ENCODE peak calls at places on chromosomes 5 and 9, in ten cellular contexts. One of them, this sample, is unnamed.

GRCh38 chr9:93670208-93671029 is 94.0 kb downstream of the PHF2 start:
- DNase-seq in endothelial cell: peak
- DNase-seq in GM23338: no peak
- DNase-seq in A549: no peak
- DNase-seq in AG10803: peak
- DNase-seq in left ventricle myocardium inferior: peak
- DNase-seq in astrocyte: no peak
- DNase-seq in WTC11: peak
- DNase-seq in glutamatergic neuron: peak
- DNase-seq in dorsolateral prefrontal cortex: peak
- DNase-seq in this sample: peak

GRCh38 chr5:123105882-123106281 is 16.8 kb downstream of the PRDM6 start:
- DNase-seq in endothelial cell: no peak
- DNase-seq in GM23338: no peak
- DNase-seq in A549: no peak
- DNase-seq in AG10803: no peak
- DNase-seq in left ventricle myocardium inferior: no peak
- DNase-seq in astrocyte: no peak
- DNase-seq in WTC11: no peak
- DNase-seq in glutamatergic neuron: no peak
- DNase-seq in dorsolateral prefrontal cortex: no peak
- DNase-seq in this sample: no peak

GRCh38 chr9:97906236-97906831 is 16.0 kb downstream of the TRMO start:
- DNase-seq in endothelial cell: no peak
- DNase-seq in GM23338: no peak
- DNase-seq in A549: no peak
- DNase-seq in AG10803: peak
- DNase-seq in left ventricle myocardium inferior: peak
- DNase-seq in astrocyte: no peak
- DNase-seq in WTC11: no peak
- DNase-seq in glutamatergic neuron: no peak
- DNase-seq in dorsolateral prefrontal cortex: no peak
- DNase-seq in this sample: no peak

GRCh38 chr9:123866497-123866896 is 63.4 kb downstream of the DENND1A start:
- DNase-seq in endothelial cell: no peak
- DNase-seq in GM23338: no peak
- DNase-seq in A549: no peak
- DNase-seq in AG10803: peak
- DNase-seq in left ventricle myocardium inferior: no peak
- DNase-seq in astrocyte: peak
- DNase-seq in WTC11: no peak
- DNase-seq in glutamatergic neuron: no peak
- DNase-seq in dorsolateral prefrontal cortex: no peak
- DNase-seq in this sample: no peak

GRCh38 chr9:127075592-127076380 is 46.6 kb downstream of the ANGPTL2 start:
- DNase-seq in endothelial cell: no peak
- DNase-seq in GM23338: peak
- DNase-seq in A549: no peak
- DNase-seq in AG10803: no peak
- DNase-seq in left ventricle myocardium inferior: no peak
- DNase-seq in astrocyte: no peak
- DNase-seq in WTC11: no peak
- DNase-seq in glutamatergic neuron: no peak
- DNase-seq in dorsolateral prefrontal cortex: no peak
- DNase-seq in this sample: no peak

GRCh38 chr5:25754895-25755294 is 1110.1 kb upstream of the CDH10 start:
- DNase-seq in endothelial cell: no peak
- DNase-seq in GM23338: peak
- DNase-seq in A549: no peak
- DNase-seq in AG10803: no peak
- DNase-seq in left ventricle myocardium inferior: no peak
- DNase-seq in astrocyte: no peak
- DNase-seq in WTC11: no peak
- DNase-seq in glutamatergic neuron: no peak
- DNase-seq in dorsolateral prefrontal cortex: no peak
- DNase-seq in this sample: no peak

GRCh38 chr5:172133359-172134029 is 54.5 kb downstream of the STK10 start:
- DNase-seq in endothelial cell: no peak
- DNase-seq in GM23338: no peak
- DNase-seq in A549: no peak
- DNase-seq in AG10803: peak
- DNase-seq in left ventricle myocardium inferior: no peak
- DNase-seq in astrocyte: peak
- DNase-seq in WTC11: no peak
- DNase-seq in glutamatergic neuron: no peak
- DNase-seq in dorsolateral prefrontal cortex: no peak
- DNase-seq in this sample: peak

GRCh38 chr5:110070836-110071235 is 381.1 kb downstream of the MAN2A1 start:
- DNase-seq in endothelial cell: no peak
- DNase-seq in GM23338: no peak
- DNase-seq in A549: no peak
- DNase-seq in AG10803: no peak
- DNase-seq in left ventricle myocardium inferior: no peak
- DNase-seq in astrocyte: no peak
- DNase-seq in WTC11: no peak
- DNase-seq in glutamatergic neuron: no peak
- DNase-seq in dorsolateral prefrontal cortex: no peak
- DNase-seq in this sample: no peak

GRCh38 chr5:57172466-57172961 is 1.3 kb upstream of the GPBP1 start:
- DNase-seq in endothelial cell: no peak
- DNase-seq in GM23338: no peak
- DNase-seq in A549: no peak
- DNase-seq in AG10803: no peak
- DNase-seq in left ventricle myocardium inferior: no peak
- DNase-seq in astrocyte: no peak
- DNase-seq in WTC11: no peak
- DNase-seq in glutamatergic neuron: no peak
- DNase-seq in dorsolateral prefrontal cortex: no peak
- DNase-seq in this sample: no peak

GRCh38 chr5:54785729-54786548 is 199.5 kb downstream of the ESM1 start:
- DNase-seq in endothelial cell: no peak
- DNase-seq in GM23338: no peak
- DNase-seq in A549: no peak
- DNase-seq in AG10803: peak
- DNase-seq in left ventricle myocardium inferior: peak
- DNase-seq in astrocyte: peak
- DNase-seq in WTC11: no peak
- DNase-seq in glutamatergic neuron: no peak
- DNase-seq in dorsolateral prefrontal cortex: peak
- DNase-seq in this sample: no peak

GRCh38 chr9:110638381-110638954 is 30.1 kb upstream of the MUSK start:
- DNase-seq in endothelial cell: no peak
- DNase-seq in GM23338: peak
- DNase-seq in A549: no peak
- DNase-seq in AG10803: peak
- DNase-seq in left ventricle myocardium inferior: no peak
- DNase-seq in astrocyte: no peak
- DNase-seq in WTC11: no peak
- DNase-seq in glutamatergic neuron: no peak
- DNase-seq in dorsolateral prefrontal cortex: no peak
- DNase-seq in this sample: peak

GRCh38 chr9:120439147-120439546 is 140.8 kb downstream of the CDK5RAP2 start:
- DNase-seq in endothelial cell: peak
- DNase-seq in GM23338: peak
- DNase-seq in A549: peak
- DNase-seq in AG10803: peak
- DNase-seq in left ventricle myocardium inferior: no peak
- DNase-seq in astrocyte: no peak
- DNase-seq in WTC11: peak
- DNase-seq in glutamatergic neuron: peak
- DNase-seq in dorsolateral prefrontal cortex: no peak
- DNase-seq in this sample: peak

GRCh38 chr5:62934319-62934718 is 355.7 kb downstream of the LRRC70 start:
- DNase-seq in endothelial cell: no peak
- DNase-seq in GM23338: no peak
- DNase-seq in A549: no peak
- DNase-seq in AG10803: no peak
- DNase-seq in left ventricle myocardium inferior: no peak
- DNase-seq in astrocyte: no peak
- DNase-seq in WTC11: no peak
- DNase-seq in glutamatergic neuron: no peak
- DNase-seq in dorsolateral prefrontal cortex: no peak
- DNase-seq in this sample: no peak

GRCh38 chr9:68740561-68740960 is 35.5 kb downstream of the PIP5K1B start:
- DNase-seq in endothelial cell: no peak
- DNase-seq in GM23338: no peak
- DNase-seq in A549: no peak
- DNase-seq in AG10803: no peak
- DNase-seq in left ventricle myocardium inferior: no peak
- DNase-seq in astrocyte: no peak
- DNase-seq in WTC11: no peak
- DNase-seq in glutamatergic neuron: no peak
- DNase-seq in dorsolateral prefrontal cortex: no peak
- DNase-seq in this sample: no peak

GRCh38 chr9:123324767-123325183 is 31.2 kb upstream of the CRB2 start:
- DNase-seq in endothelial cell: no peak
- DNase-seq in GM23338: no peak
- DNase-seq in A549: no peak
- DNase-seq in AG10803: no peak
- DNase-seq in left ventricle myocardium inferior: no peak
- DNase-seq in astrocyte: no peak
- DNase-seq in WTC11: no peak
- DNase-seq in glutamatergic neuron: no peak
- DNase-seq in dorsolateral prefrontal cortex: no peak
- DNase-seq in this sample: no peak

DNA sequence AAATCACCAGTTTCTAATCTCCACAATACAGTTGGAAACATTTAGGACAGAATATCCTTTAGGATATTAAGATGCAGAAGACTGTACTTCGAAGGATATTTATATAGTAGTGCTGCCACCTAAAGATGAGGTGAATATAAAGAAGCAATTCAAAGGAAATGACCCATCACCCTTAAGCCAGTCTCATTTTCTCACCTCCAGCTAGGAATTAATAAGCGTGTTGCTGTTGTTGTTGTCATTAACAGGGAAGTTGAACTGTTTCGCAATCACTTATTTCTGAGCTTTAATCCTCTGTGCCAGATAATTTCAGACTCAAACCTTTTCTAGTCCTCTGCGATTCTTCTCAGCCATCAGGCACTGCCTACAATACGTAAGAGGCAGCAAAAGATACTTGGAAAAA is 7.8 kb upstream of the PURA start:
- DNase-seq in endothelial cell: no peak
- DNase-seq in GM23338: no peak
- DNase-seq in A549: no peak
- DNase-seq in AG10803: no peak
- DNase-seq in left ventricle myocardium inferior: no peak
- DNase-seq in astrocyte: no peak
- DNase-seq in WTC11: no peak
- DNase-seq in glutamatergic neuron: no peak
- DNase-seq in dorsolateral prefrontal cortex: no peak
- DNase-seq in this sample: no peak
- TF ChIP-seq CTCF in endothelial cell: no peak
- TF ChIP-seq CTCF in GM23338: no peak
- TF ChIP-seq CTCF in A549: no peak
- TF ChIP-seq CTCF in AG10803: no peak
- TF ChIP-seq CTCF in left ventricle myocardium inferior: no peak
- TF ChIP-seq CTCF in astrocyte: no peak
- TF ChIP-seq CTCF in WTC11: no peak
- TF ChIP-seq CTCF in glutamatergic neuron: no peak
- TF ChIP-seq CTCF in dorsolateral prefrontal cortex: no peak
- TF ChIP-seq CTCF in this sample: no peak

GRCh38 chr5:92676120-92676838 is 904.7 kb downstream of the NR2F1-AS1 start:
- DNase-seq in endothelial cell: no peak
- DNase-seq in GM23338: peak
- DNase-seq in A549: no peak
- DNase-seq in AG10803: no peak
- DNase-seq in left ventricle myocardium inferior: no peak
- DNase-seq in astrocyte: no peak
- DNase-seq in WTC11: no peak
- DNase-seq in glutamatergic neuron: no peak
- DNase-seq in dorsolateral prefrontal cortex: no peak
- DNase-seq in this sample: no peak

GRCh38 chr5:92676839-92677197 is 904.2 kb downstream of the NR2F1-AS1 start:
- DNase-seq in endothelial cell: no peak
- DNase-seq in GM23338: no peak
- DNase-seq in A549: no peak
- DNase-seq in AG10803: no peak
- DNase-seq in left ventricle myocardium inferior: no peak
- DNase-seq in astrocyte: no peak
- DNase-seq in WTC11: no peak
- DNase-seq in glutamatergic neuron: no peak
- DNase-seq in dorsolateral prefrontal cortex: no peak
- DNase-seq in this sample: no peak

GRCh38 chr5:92674322-92674721 is 906.7 kb downstream of the NR2F1-AS1 start:
- DNase-seq in endothelial cell: no peak
- DNase-seq in GM23338: peak
- DNase-seq in A549: no peak
- DNase-seq in AG10803: no peak
- DNase-seq in left ventricle myocardium inferior: no peak
- DNase-seq in astrocyte: no peak
- DNase-seq in WTC11: no peak
- DNase-seq in glutamatergic neuron: no peak
- DNase-seq in dorsolateral prefrontal cortex: no peak
- DNase-seq in this sample: no peak

GRCh38 chr5:92678576-92679105 is 902.4 kb downstream of the NR2F1-AS1 start:
- DNase-seq in endothelial cell: no peak
- DNase-seq in GM23338: peak
- DNase-seq in A549: no peak
- DNase-seq in AG10803: no peak
- DNase-seq in left ventricle myocardium inferior: no peak
- DNase-seq in astrocyte: no peak
- DNase-seq in WTC11: no peak
- DNase-seq in glutamatergic neuron: no peak
- DNase-seq in dorsolateral prefrontal cortex: no peak
- DNase-seq in this sample: no peak
- TF ChIP-seq CTCF in endothelial cell: no peak
- TF ChIP-seq CTCF in GM23338: peak
- TF ChIP-seq CTCF in A549: peak
- TF ChIP-seq CTCF in AG10803: peak
- TF ChIP-seq CTCF in left ventricle myocardium inferior: peak
- TF ChIP-seq CTCF in astrocyte: no peak
- TF ChIP-seq CTCF in WTC11: no peak
- TF ChIP-seq CTCF in glutamatergic neuron: no peak
- TF ChIP-seq CTCF in dorsolateral prefrontal cortex: peak
- TF ChIP-seq CTCF in this sample: peak

DNA sequence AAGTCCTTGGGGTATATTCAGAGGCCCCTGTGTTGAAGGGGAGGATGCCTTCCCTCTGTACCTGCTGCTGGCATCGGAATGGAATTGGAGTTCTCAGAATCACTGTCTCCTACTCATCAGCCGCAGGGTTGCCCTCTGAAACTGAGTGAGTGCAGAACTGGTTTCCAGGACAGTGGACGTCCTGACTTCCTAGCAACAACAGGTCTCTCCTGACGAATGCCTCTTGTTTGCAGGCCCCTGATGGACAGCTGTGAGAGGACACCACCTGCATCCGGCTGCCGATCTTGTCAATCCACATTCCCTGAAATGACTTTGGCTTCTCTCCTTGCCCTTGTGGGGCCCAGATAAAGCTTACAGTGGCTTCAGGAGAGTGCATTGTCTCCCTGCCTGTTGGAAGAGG is 274.5 kb downstream of the NSG2 start:
- DNase-seq in endothelial cell: no peak
- DNase-seq in GM23338: peak
- DNase-seq in A549: no peak
- DNase-seq in AG10803: no peak
- DNase-seq in left ventricle myocardium inferior: no peak
- DNase-seq in astrocyte: no peak
- DNase-seq in WTC11: no peak
- DNase-seq in glutamatergic neuron: no peak
- DNase-seq in dorsolateral prefrontal cortex: no peak
- DNase-seq in this sample: no peak
- TF ChIP-seq CTCF in endothelial cell: no peak
- TF ChIP-seq CTCF in GM23338: no peak
- TF ChIP-seq CTCF in A549: no peak
- TF ChIP-seq CTCF in AG10803: no peak
- TF ChIP-seq CTCF in left ventricle myocardium inferior: no peak
- TF ChIP-seq CTCF in astrocyte: no peak
- TF ChIP-seq CTCF in WTC11: no peak
- TF ChIP-seq CTCF in glutamatergic neuron: no peak
- TF ChIP-seq CTCF in dorsolateral prefrontal cortex: no peak
- TF ChIP-seq CTCF in this sample: no peak

GRCh38 chr9:82961504-82962125 is 101.3 kb downstream of the RASEF start:
- DNase-seq in endothelial cell: peak
- DNase-seq in GM23338: peak
- DNase-seq in A549: peak
- DNase-seq in AG10803: peak
- DNase-seq in left ventricle myocardium inferior: peak
- DNase-seq in astrocyte: peak
- DNase-seq in WTC11: peak
- DNase-seq in glutamatergic neuron: peak
- DNase-seq in dorsolateral prefrontal cortex: peak
- DNase-seq in this sample: peak
- TF ChIP-seq CTCF in endothelial cell: peak
- TF ChIP-seq CTCF in GM23338: peak
- TF ChIP-seq CTCF in A549: peak
- TF ChIP-seq CTCF in AG10803: peak
- TF ChIP-seq CTCF in left ventricle myocardium inferior: peak
- TF ChIP-seq CTCF in astrocyte: peak
- TF ChIP-seq CTCF in WTC11: peak
- TF ChIP-seq CTCF in glutamatergic neuron: peak
- TF ChIP-seq CTCF in dorsolateral prefrontal cortex: peak
- TF ChIP-seq CTCF in this sample: peak

This sample was measured in HFFc6.